ENCODE peak calls at places on chromosomes 3 and 15, in four cellular contexts. Y is uterus, X is right lobe of liver, V is hepatocyte. K is an unnamed sample.

GRCh38 chr15:53837263-53837662 is 77.8 kb upstream of the WDR72 start:
- DNase-seq in X (peak; percentile 52), Y (no peak), V (peak; percentile 57), K (no peak)

GRCh38 chr3:127158614-127159221 is 34.2 kb upstream of the PRR23E start:
- DNase-seq in X (no peak), V (peak; percentile 59), Y (no peak), K (no peak)

GRCh38 chr3:55549172-55549571 is 62.1 kb upstream of the WNT5A start:
- DNase-seq in X (no peak), Y (no peak), V (no peak), K (no peak)

GRCh38 chr3:5022966-5023776 is 43.9 kb downstream of the BHLHE40 start:
- DNase-seq in X (peak; percentile 60), V (peak; percentile 87), Y (peak; percentile 82), K (peak; percentile 98)

GRCh38 chr15:38652183-38652794 is 87.7 kb upstream of the RASGRP1 start:
- DNase-seq in Y (no peak), V (no peak), X (no peak), K (no peak)

GRCh38 chr3:25235033-25235432 is 193.0 kb upstream of the RARB start:
- DNase-seq in V (peak; percentile 17), Y (no peak), X (no peak), K (no peak)

GRCh38 chr3:4821975-4822374 is 157.3 kb upstream of the BHLHE40 start:
- DNase-seq in X (no peak), Y (no peak), V (no peak), K (no peak)

GRCh38 chr15:85672338-85673097 is 122.2 kb downstream of the KLHL25 start:
- DNase-seq in Y (no peak), X (no peak), V (no peak), K (no peak)

GRCh38 chr3:70386043-70386442 is 73.6 kb upstream of the MDFIC2 start:
- DNase-seq in X (no peak), V (no peak), Y (no peak), K (no peak)

GRCh38 chr15:48149858-48150257 is 28.2 kb downstream of the MYEF2 start:
- DNase-seq in V (no peak), Y (no peak), X (no peak), K (peak; percentile 27)

GRCh38 chr15:74727727-74728126 is 2.4 kb upstream of the CYP1A1 start:
- DNase-seq in X (no peak), V (no peak), Y (no peak), K (no peak)

GRCh38 chr15:63755162-63755561 is 78.6 kb downstream of the HERC1 start:
- DNase-seq in Y (no peak), X (no peak), V (no peak), K (no peak)

DNA sequence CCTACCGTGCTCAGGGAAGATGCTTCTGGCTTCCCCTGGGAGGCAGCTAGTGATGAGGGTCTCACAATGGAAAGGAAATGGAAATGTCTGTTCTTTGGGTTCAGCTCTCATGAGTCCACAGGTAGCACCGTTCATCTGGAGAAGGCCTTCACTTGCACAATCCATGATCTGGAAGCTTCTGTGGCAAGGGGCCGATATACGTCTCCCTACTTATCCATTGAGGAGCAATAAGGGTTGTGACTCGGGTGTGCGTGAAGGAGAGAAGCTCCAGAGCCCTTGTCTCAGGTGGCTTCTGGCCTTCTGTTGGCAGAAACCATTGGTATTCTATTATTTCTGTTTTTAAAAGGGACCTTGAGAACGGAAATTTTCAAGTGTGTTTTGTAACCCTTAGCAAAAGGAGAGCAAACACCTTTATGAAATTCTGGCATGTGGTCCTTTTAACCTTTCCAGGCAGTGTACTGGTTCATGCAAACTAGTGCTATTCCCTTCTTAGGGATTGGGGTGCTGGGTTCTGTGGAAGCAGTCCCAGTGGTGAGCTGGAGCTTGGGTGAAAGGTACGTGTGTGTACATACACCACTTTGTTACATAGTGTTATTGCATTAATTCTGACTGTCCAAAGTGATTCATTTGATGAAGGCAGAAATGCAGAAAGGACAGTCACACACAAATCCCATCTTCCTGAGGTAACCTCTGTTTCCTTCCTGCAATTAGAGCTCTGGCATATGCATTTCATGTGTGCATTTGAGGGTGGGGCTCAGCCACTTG is 32.5 kb downstream of the KLF13 start:
- DNase-seq in X (no peak), Y (no peak), V (no peak), K (no peak)
- H3K4me3 ChIP-seq in X (no peak overlapping the region), Y (no peak overlapping the region), V (no peak overlapping the region), K (no peak overlapping the region)

GRCh38 chr3:188270423-188270972 is 116.5 kb downstream of the LPP start:
- DNase-seq in X (no peak), Y (peak; percentile 45), V (peak; percentile 64), K (peak; percentile 90)
- TF ChIP-seq CTCF in X (no peak), Y (no peak), V (no peak), K (no peak)

GRCh38 chr3:185744997-185745843 is 79.6 kb downstream of the IGF2BP2 start:
- DNase-seq in X (no peak), V (no peak), Y (no peak), K (peak; percentile 58)
- H3K4me3 ChIP-seq in X (no peak overlapping the region), V (no peak overlapping the region), Y (no peak overlapping the region), K (no peak overlapping the region)

GRCh38 chr3:133956333-133956732 is 60.7 kb upstream of the RAB6B start:
- DNase-seq in V (no peak), Y (no peak), X (peak; percentile 30), K (no peak)
- TF ChIP-seq CTCF in V (no peak), Y (no peak), X (no peak), K (no peak)

DNA sequence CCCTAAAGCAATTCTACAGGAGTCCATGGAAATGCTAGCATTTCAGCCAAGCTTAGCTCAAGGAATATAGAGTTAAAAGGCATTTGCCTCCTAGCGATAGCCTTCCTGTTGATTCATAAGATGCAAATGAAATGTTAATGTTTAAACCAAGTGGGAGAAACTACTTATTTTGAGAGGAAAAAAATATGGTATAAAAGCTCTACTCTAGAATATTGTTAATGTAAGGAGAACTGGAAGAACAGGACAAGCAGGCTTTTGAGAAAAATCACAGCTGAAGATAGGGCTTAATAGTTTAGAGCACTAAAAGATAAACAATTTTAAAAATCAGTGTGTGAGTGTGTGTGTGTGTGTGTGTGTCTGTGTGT is 1.6 kb upstream of the ALCAM start:
- DNase-seq in Y (no peak), X (no peak), V (no peak), K (no peak)
- H3K4me3 ChIP-seq in Y (no peak overlapping the region), X (no peak overlapping the region), V (peak overlapping the region; percentile 40), K (peak overlapping the region; percentile 90)

GRCh38 chr15:31342781-31343626 is 16.4 kb downstream of the KLF13 start:
- DNase-seq in Y (no peak), V (no peak), X (no peak), K (no peak)
- TF ChIP-seq CTCF in Y (no peak), V (no peak), X (no peak), K (no peak)

DNA sequence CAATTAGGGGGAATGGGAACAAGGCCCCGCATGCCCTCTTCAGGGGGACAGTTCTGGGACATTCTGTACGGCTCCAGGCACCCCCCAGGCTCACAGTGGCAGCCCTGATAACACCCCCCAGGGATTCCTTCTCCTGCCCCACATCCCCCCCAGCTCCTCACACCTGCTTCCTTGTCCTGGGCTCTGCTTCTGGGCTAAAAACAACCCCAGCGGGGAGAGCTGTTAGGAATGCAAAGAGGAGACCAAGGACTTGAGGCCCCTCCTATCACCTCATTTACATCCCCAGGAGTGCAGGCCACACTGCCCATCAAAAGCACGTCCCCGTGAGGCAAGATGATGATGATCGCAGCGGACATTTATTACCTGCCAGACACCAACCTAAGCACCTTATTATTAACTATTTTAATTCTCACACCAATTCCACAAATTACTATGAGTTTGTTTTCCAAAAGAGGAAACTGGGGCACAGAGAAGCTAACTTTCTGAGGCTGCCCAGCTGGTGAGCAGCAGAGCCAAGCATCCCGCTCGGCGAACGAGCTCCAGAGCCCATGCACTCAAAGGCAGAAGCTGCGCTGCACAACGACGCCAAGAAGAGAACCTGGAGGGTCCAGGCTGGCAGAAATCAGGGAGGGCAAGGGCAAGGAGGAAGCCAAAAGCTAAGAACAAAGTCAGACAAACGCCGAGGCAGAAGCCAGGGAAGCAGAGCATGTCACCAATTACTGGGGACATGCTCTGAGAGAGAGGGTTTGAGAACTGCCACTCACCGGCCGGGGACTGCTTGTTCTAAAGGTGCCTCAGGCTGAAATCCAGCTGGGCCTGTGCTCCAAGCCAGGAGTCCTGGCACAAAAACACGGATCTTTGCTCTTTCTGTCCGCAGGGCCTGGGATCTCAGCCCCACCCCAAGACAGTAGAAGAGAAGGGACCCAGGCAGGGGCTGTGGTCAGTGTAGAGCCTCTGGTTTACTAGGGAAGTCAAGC is 76.2 kb upstream of the NSMCE3 start:
- DNase-seq in Y (no peak), X (no peak), V (no peak), K (no peak)
- H3K4me3 ChIP-seq in Y (no peak overlapping the region), X (no peak overlapping the region), V (no peak overlapping the region), K (no peak overlapping the region)

GRCh38 chr15:45307230-45307924 is 55.3 kb downstream of the SLC28A2 start:
- DNase-seq in X (no peak), Y (no peak), V (peak; percentile 47), K (peak; percentile 72)
- TF ChIP-seq CTCF in X (peak; percentile 66), Y (peak; percentile 47), V (peak; percentile 65), K (peak; percentile 46)

K was measured in astrocyte of the cerebellum.